ENCODE peak calls at places on chromosomes 5 and 9, in ten cellular contexts. One of them, this sample, is unnamed. For H3K4me1, the result is how much of the 10 kb centered on the place peaks cover.

GRCh38 chr9:71490810-71491209 is 277.5 kb downstream of the CEMIP2 start:
- DNase-seq in SK-N-SH: no peak
- DNase-seq in ovary: no peak
- DNase-seq in transverse colon: no peak
- DNase-seq in stomach: no peak
- DNase-seq in K562: no peak
- DNase-seq in tibial nerve: no peak
- DNase-seq in HepG2: peak
- DNase-seq in A549: peak
- DNase-seq in esophagus muscularis mucosa: no peak
- DNase-seq in this sample: no peak

GRCh38 chr9:88998911-88999310 is 7.6 kb downstream of the S1PR3 start:
- DNase-seq in tibial nerve: no peak
- DNase-seq in stomach: peak
- DNase-seq in SK-N-SH: no peak
- DNase-seq in ovary: peak
- DNase-seq in esophagus muscularis mucosa: no peak
- DNase-seq in K562: no peak
- DNase-seq in HepG2: no peak
- DNase-seq in transverse colon: no peak
- DNase-seq in A549: peak
- DNase-seq in this sample: peak

GRCh38 chr5:135694016-135694415 is 115.2 kb upstream of the CXCL14 start:
- DNase-seq in SK-N-SH: no peak
- DNase-seq in K562: no peak
- DNase-seq in A549: no peak
- DNase-seq in stomach: no peak
- DNase-seq in transverse colon: no peak
- DNase-seq in tibial nerve: no peak
- DNase-seq in ovary: no peak
- DNase-seq in HepG2: no peak
- DNase-seq in esophagus muscularis mucosa: peak
- DNase-seq in this sample: no peak

GRCh38 chr9:95629585-95629984 is 112.8 kb upstream of the PTCH1 start:
- DNase-seq in esophagus muscularis mucosa: no peak
- DNase-seq in tibial nerve: no peak
- DNase-seq in SK-N-SH: no peak
- DNase-seq in transverse colon: no peak
- DNase-seq in A549: no peak
- DNase-seq in K562: no peak
- DNase-seq in stomach: no peak
- DNase-seq in ovary: no peak
- DNase-seq in HepG2: no peak
- DNase-seq in this sample: no peak

GRCh38 chr9:18393340-18394130 is 80.4 kb upstream of the ADAMTSL1 start:
- DNase-seq in tibial nerve: peak
- DNase-seq in transverse colon: peak
- DNase-seq in SK-N-SH: no peak
- DNase-seq in A549: peak
- DNase-seq in HepG2: peak
- DNase-seq in K562: no peak
- DNase-seq in stomach: peak
- DNase-seq in ovary: peak
- DNase-seq in esophagus muscularis mucosa: no peak
- DNase-seq in this sample: peak

GRCh38 chr5:132840896-132841818 is 10.7 kb upstream of the SHROOM1 start:
- DNase-seq in HepG2: no peak
- DNase-seq in stomach: no peak
- DNase-seq in ovary: no peak
- DNase-seq in K562: no peak
- DNase-seq in esophagus muscularis mucosa: no peak
- DNase-seq in A549: no peak
- DNase-seq in SK-N-SH: no peak
- DNase-seq in transverse colon: no peak
- DNase-seq in tibial nerve: no peak
- DNase-seq in this sample: no peak

GRCh38 chr5:64074533-64074932 is 91.1 kb upstream of the RNF180 start:
- DNase-seq in ovary: no peak
- DNase-seq in HepG2: peak
- DNase-seq in stomach: no peak
- DNase-seq in esophagus muscularis mucosa: no peak
- DNase-seq in SK-N-SH: peak
- DNase-seq in A549: peak
- DNase-seq in K562: peak
- DNase-seq in tibial nerve: no peak
- DNase-seq in transverse colon: no peak
- DNase-seq in this sample: no peak

GRCh38 chr5:172640822-172641358 is at the start of gene NEURL1B:
- DNase-seq in K562: peak
- DNase-seq in transverse colon: peak
- DNase-seq in stomach: peak
- DNase-seq in A549: peak
- DNase-seq in ovary: peak
- DNase-seq in esophagus muscularis mucosa: no peak
- DNase-seq in HepG2: peak
- DNase-seq in SK-N-SH: peak
- DNase-seq in tibial nerve: peak
- DNase-seq in this sample: peak

GRCh38 chr5:149322518-149322917 is 22.8 kb upstream of the GRPEL2 start:
- DNase-seq in stomach: no peak
- DNase-seq in HepG2: peak
- DNase-seq in transverse colon: peak
- DNase-seq in K562: no peak
- DNase-seq in tibial nerve: no peak
- DNase-seq in ovary: no peak
- DNase-seq in SK-N-SH: no peak
- DNase-seq in esophagus muscularis mucosa: no peak
- DNase-seq in A549: no peak
- DNase-seq in this sample: no peak

GRCh38 chr5:149324639-149325038 is 20.7 kb upstream of the GRPEL2 start:
- DNase-seq in HepG2: no peak
- DNase-seq in K562: no peak
- DNase-seq in ovary: no peak
- DNase-seq in stomach: no peak
- DNase-seq in transverse colon: no peak
- DNase-seq in A549: no peak
- DNase-seq in tibial nerve: no peak
- DNase-seq in esophagus muscularis mucosa: no peak
- DNase-seq in SK-N-SH: no peak
- DNase-seq in this sample: no peak

GRCh38 chr5:149325166-149325735 is 20.0 kb upstream of the GRPEL2 start:
- DNase-seq in A549: no peak
- DNase-seq in transverse colon: no peak
- DNase-seq in K562: no peak
- DNase-seq in stomach: no peak
- DNase-seq in esophagus muscularis mucosa: no peak
- DNase-seq in tibial nerve: no peak
- DNase-seq in ovary: no peak
- DNase-seq in SK-N-SH: no peak
- DNase-seq in HepG2: no peak
- DNase-seq in this sample: no peak

GRCh38 chr5:149325894-149326293 is 19.4 kb upstream of the GRPEL2 start:
- DNase-seq in tibial nerve: no peak
- DNase-seq in transverse colon: no peak
- DNase-seq in stomach: no peak
- DNase-seq in HepG2: no peak
- DNase-seq in K562: no peak
- DNase-seq in A549: no peak
- DNase-seq in esophagus muscularis mucosa: no peak
- DNase-seq in SK-N-SH: no peak
- DNase-seq in ovary: no peak
- DNase-seq in this sample: no peak

GRCh38 chr5:149323235-149324205 is 21.8 kb upstream of the GRPEL2 start:
- DNase-seq in HepG2: peak
- DNase-seq in A549: no peak
- DNase-seq in tibial nerve: no peak
- DNase-seq in stomach: no peak
- DNase-seq in SK-N-SH: no peak
- DNase-seq in K562: no peak
- DNase-seq in transverse colon: no peak
- DNase-seq in ovary: no peak
- DNase-seq in esophagus muscularis mucosa: no peak
- DNase-seq in this sample: no peak
- H3K4me1 ChIP-seq in HepG2: half or more
- H3K4me1 ChIP-seq in A549: under half
- H3K4me1 ChIP-seq in tibial nerve: under half
- H3K4me1 ChIP-seq in stomach: under half
- H3K4me1 ChIP-seq in SK-N-SH: under half
- H3K4me1 ChIP-seq in K562: under half
- H3K4me1 ChIP-seq in transverse colon: under half
- H3K4me1 ChIP-seq in ovary: under half
- H3K4me1 ChIP-seq in esophagus muscularis mucosa: under half
- H3K4me1 ChIP-seq in this sample: under half

DNA sequence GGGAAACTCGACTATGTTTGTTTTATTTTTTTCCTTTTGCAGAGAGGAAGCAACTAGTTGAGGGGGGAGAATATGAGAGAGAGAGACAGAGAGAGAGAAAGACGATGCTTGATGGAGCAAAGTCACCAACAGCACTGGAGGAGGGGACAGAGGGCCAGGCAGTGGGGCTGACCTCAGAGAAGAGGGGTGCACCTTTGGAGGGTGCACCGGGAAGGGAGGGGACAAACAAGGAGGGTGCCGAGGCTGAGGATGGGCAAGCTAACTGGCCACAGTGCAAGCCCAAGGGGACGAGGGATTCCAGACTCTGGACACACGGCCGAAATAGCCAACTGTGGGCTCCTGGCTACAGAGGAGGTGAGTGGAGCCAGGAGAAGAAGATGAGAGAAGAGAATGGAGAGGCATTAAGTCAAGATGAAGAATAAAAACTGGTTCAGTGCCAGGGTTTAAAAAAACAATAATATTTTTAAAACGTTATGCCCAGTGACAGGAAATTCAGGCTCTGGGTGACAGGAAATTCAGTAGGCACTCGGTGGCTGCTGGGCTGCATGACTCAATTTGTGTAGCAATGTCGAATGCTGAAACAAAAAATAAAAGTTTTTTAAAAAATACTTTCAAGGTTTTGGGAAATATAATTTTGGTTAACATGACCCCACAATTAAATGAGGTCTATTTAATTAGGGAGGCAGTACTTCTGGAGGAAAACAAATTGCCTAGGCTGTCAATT is 13.3 kb upstream of the GLRX start:
- DNase-seq in HepG2: no peak
- DNase-seq in SK-N-SH: no peak
- DNase-seq in K562: no peak
- DNase-seq in transverse colon: no peak
- DNase-seq in ovary: no peak
- DNase-seq in A549: no peak
- DNase-seq in esophagus muscularis mucosa: no peak
- DNase-seq in tibial nerve: no peak
- DNase-seq in stomach: no peak
- DNase-seq in this sample: no peak
- TF ChIP-seq EP300 in HepG2: no peak
- TF ChIP-seq EP300 in SK-N-SH: no peak
- TF ChIP-seq EP300 in K562: no peak
- TF ChIP-seq EP300 in transverse colon: no peak
- TF ChIP-seq EP300 in ovary: no peak
- TF ChIP-seq EP300 in A549: no peak
- TF ChIP-seq EP300 in esophagus muscularis mucosa: no peak
- TF ChIP-seq EP300 in tibial nerve: peak
- TF ChIP-seq EP300 in stomach: no peak
- TF ChIP-seq EP300 in this sample: no peak

GRCh38 chr9:127923771-127924170 is 6.8 kb downstream of the PIP5KL1 start:
- DNase-seq in ovary: no peak
- DNase-seq in tibial nerve: no peak
- DNase-seq in K562: no peak
- DNase-seq in A549: peak
- DNase-seq in transverse colon: no peak
- DNase-seq in HepG2: no peak
- DNase-seq in stomach: no peak
- DNase-seq in esophagus muscularis mucosa: no peak
- DNase-seq in SK-N-SH: no peak
- DNase-seq in this sample: no peak

GRCh38 chr9:127923046-127923445 is 6.2 kb upstream of the ST6GALNAC4 start:
- DNase-seq in tibial nerve: no peak
- DNase-seq in ovary: no peak
- DNase-seq in A549: no peak
- DNase-seq in stomach: no peak
- DNase-seq in esophagus muscularis mucosa: no peak
- DNase-seq in K562: peak
- DNase-seq in HepG2: no peak
- DNase-seq in SK-N-SH: peak
- DNase-seq in transverse colon: no peak
- DNase-seq in this sample: no peak

GRCh38 chr9:127920794-127921193 is 4.0 kb upstream of the ST6GALNAC4 start:
- DNase-seq in K562: no peak
- DNase-seq in transverse colon: no peak
- DNase-seq in esophagus muscularis mucosa: no peak
- DNase-seq in stomach: no peak
- DNase-seq in HepG2: no peak
- DNase-seq in A549: no peak
- DNase-seq in tibial nerve: no peak
- DNase-seq in ovary: no peak
- DNase-seq in SK-N-SH: no peak
- DNase-seq in this sample: no peak

GRCh38 chr9:127919253-127919815 is 2.5 kb upstream of the ST6GALNAC4 start:
- DNase-seq in K562: peak
- DNase-seq in transverse colon: peak
- DNase-seq in ovary: peak
- DNase-seq in SK-N-SH: no peak
- DNase-seq in tibial nerve: peak
- DNase-seq in HepG2: peak
- DNase-seq in A549: peak
- DNase-seq in stomach: peak
- DNase-seq in esophagus muscularis mucosa: peak
- DNase-seq in this sample: peak

GRCh38 chr9:127921592-127922120 is 4.8 kb upstream of the ST6GALNAC4 start:
- DNase-seq in ovary: peak
- DNase-seq in stomach: peak
- DNase-seq in HepG2: no peak
- DNase-seq in K562: peak
- DNase-seq in A549: no peak
- DNase-seq in SK-N-SH: peak
- DNase-seq in tibial nerve: peak
- DNase-seq in esophagus muscularis mucosa: no peak
- DNase-seq in transverse colon: peak
- DNase-seq in this sample: peak
- H3K4me1 ChIP-seq in ovary: under half
- H3K4me1 ChIP-seq in stomach: under half
- H3K4me1 ChIP-seq in HepG2: under half
- H3K4me1 ChIP-seq in K562: under half
- H3K4me1 ChIP-seq in A549: half or more
- H3K4me1 ChIP-seq in SK-N-SH: under half
- H3K4me1 ChIP-seq in tibial nerve: under half
- H3K4me1 ChIP-seq in esophagus muscularis mucosa: under half
- H3K4me1 ChIP-seq in transverse colon: under half
- H3K4me1 ChIP-seq in this sample: under half

DNA sequence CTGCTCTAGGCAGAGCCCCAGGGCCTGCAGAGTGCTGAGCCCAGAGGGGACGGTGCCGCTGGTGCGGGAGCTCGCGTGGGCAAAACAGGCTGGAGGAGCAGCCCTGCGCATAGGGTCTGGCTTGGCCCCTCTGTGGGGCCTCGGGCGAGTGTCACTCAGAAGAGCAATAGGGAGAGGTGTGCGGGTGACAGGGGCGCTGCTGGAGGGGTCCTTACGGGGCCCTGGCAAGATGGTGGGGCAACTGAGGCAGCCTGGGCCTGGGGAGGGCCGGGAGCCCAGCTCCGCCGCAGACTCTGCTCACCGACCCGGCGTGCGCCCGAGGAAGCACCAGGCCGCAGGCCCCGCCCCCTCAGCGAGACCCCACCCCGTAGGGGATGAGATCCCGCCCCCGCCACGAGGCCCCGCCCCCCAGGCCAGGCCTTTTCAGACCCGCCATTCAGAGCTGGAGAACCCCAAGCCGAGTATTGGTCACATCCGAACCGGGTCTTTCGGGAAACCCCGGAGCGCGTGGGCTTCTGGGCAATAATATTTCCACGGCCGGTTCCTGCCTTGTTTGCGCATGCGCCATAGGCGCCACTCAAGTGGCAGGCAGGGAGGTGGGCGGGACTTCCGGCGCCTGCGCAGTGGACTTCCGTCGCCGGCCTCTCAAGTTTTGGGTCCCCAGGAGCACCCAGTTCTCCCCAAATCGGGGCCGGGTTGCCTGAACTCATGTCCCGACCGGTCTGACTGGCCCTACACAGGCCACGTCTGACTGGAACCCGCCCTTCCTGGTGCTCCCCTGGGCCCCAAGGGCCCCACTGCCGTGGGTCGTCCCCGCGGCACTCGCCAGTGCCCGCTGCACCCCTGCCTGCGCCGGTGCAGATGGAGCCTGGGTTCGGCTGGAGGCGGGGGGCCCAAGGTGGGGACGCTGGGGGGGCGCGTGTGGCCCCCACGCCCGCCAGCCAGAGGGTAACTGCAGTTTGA is 1.3 kb upstream of the RNF208 start:
- DNase-seq in transverse colon: peak
- DNase-seq in tibial nerve: peak
- DNase-seq in ovary: peak
- DNase-seq in SK-N-SH: peak
- DNase-seq in HepG2: peak
- DNase-seq in A549: peak
- DNase-seq in K562: peak
- DNase-seq in stomach: peak
- DNase-seq in esophagus muscularis mucosa: peak
- DNase-seq in this sample: peak
- TF ChIP-seq EP300 in transverse colon: no peak
- TF ChIP-seq EP300 in tibial nerve: peak
- TF ChIP-seq EP300 in ovary: no peak
- TF ChIP-seq EP300 in SK-N-SH: no peak
- TF ChIP-seq EP300 in HepG2: no peak
- TF ChIP-seq EP300 in A549: no peak
- TF ChIP-seq EP300 in K562: no peak
- TF ChIP-seq EP300 in stomach: no peak
- TF ChIP-seq EP300 in esophagus muscularis mucosa: no peak
- TF ChIP-seq EP300 in this sample: no peak